ENCODE peak calls at places on chromosomes 6 and 20, in seven cellular contexts. G is GM12878, Q is SK-N-SH, M is H1, I is GM12891, X is K562, H is HepG2. V is an unnamed sample.

GRCh38 chr6:39801456-39802251 is 9.5 kb downstream of the DAAM2 start:
- DNase-seq in G (no peak), Q (no peak), M (no peak), I (no peak), X (no peak), H (peak; percentile 78), V (no peak)

GRCh38 chr6:56746767-56747504 is 104.2 kb upstream of the DST start:
- DNase-seq in G (no peak), Q (no peak), M (no peak), I (no peak), X (no peak), H (no peak), V (no peak)

GRCh38 chr20:17878069-17878911 is 90.3 kb downstream of the SNX5 start:
- DNase-seq in G (no peak), Q (no peak), M (no peak), I (no peak), X (no peak), H (no peak), V (no peak)

GRCh38 chr6:14787274-14787673 is 458.6 kb upstream of the JARID2 start:
- DNase-seq in G (no peak), Q (no peak), M (no peak), I (no peak), X (no peak), H (no peak), V (no peak)

GRCh38 chr6:85484941-85485340 is 35.1 kb downstream of the NT5E start:
- DNase-seq in G (no peak), Q (no peak), M (no peak), I (no peak), X (no peak), H (no peak), V (no peak)

GRCh38 chr20:53828673-53829085 is 235.0 kb upstream of the ZNF217 start:
- DNase-seq in G (no peak), Q (no peak), M (no peak), I (no peak), X (peak; percentile 37), H (no peak), V (no peak)

GRCh38 chr6:46453221-46453620 is 38.0 kb downstream of the RCAN2 start:
- DNase-seq in G (no peak), Q (no peak), M (no peak), I (no peak), X (no peak), H (no peak), V (no peak)

GRCh38 chr20:18712877-18713276 is 100.7 kb upstream of the SCP2D1 start:
- DNase-seq in G (no peak), Q (peak; percentile 22), M (no peak), I (no peak), X (no peak), H (no peak), V (no peak)

GRCh38 chr20:47295921-47296426 is 60.5 kb downstream of the ZMYND8 start:
- DNase-seq in G (no peak), Q (no peak), M (no peak), I (no peak), X (no peak), H (no peak), V (no peak)

GRCh38 chr20:53097371-53097770 is 125.2 kb downstream of the TSHZ2 start:
- DNase-seq in G (no peak), Q (peak; percentile 16), M (no peak), I (no peak), X (no peak), H (no peak), V (no peak)

GRCh38 chr20:7094438-7094997 is 327.0 kb downstream of the BMP2 start:
- DNase-seq in G (no peak), Q (peak; percentile 22), M (no peak), I (no peak), X (peak; percentile 36), H (peak; percentile 43), V (no peak)

GRCh38 chr6:159720708-159721107 is 6.6 kb upstream of the WTAP start:
- DNase-seq in G (no peak), Q (peak; percentile 25), M (no peak), I (peak; percentile 8), X (peak; percentile 51), H (peak; percentile 82), V (no peak)

GRCh38 chr20:5205348-5206210 is 78.8 kb downstream of the CDS2 start:
- DNase-seq in G (no peak), Q (peak; percentile 83), M (peak; percentile 53), I (peak; percentile 62), X (peak; percentile 77), H (peak; percentile 80), V (peak; percentile 49)

GRCh38 chr6:168129292-168130167 is 50.5 kb upstream of the FRMD1 start:
- DNase-seq in G (no peak), Q (no peak), M (no peak), I (no peak), X (no peak), H (no peak), V (no peak)

GRCh38 chr6:139577124-139577800 is 202.8 kb upstream of the CITED2 start:
- DNase-seq in G (no peak), Q (no peak), M (no peak), I (no peak), X (no peak), H (no peak), V (no peak)

GRCh38 chr20:9503530-9504251 is 10.7 kb upstream of the LAMP5 start:
- DNase-seq in G (no peak), Q (no peak), M (no peak), I (no peak), X (no peak), H (no peak), V (no peak)

GRCh38 chr20:63693975-63694595 is 2.4 kb upstream of the TNFRSF6B start:
- DNase-seq in G (no peak), Q (peak; percentile 30), M (no peak), I (no peak), X (no peak), H (no peak), V (no peak)

GRCh38 chr6:53493635-53494025 is 51.3 kb downstream of the GCLC start:
- DNase-seq in G (no peak), Q (no peak), M (no peak), I (no peak), X (no peak), H (no peak), V (no peak)

GRCh38 chr6:45818655-45819054 is 197.0 kb downstream of the CLIC5 start:
- DNase-seq in G (no peak), Q (no peak), M (no peak), I (no peak), X (no peak), H (no peak), V (no peak)

GRCh38 chr6:137808191-137808590 is 58.9 kb upstream of the TNFAIP3 start:
- DNase-seq in G (no peak), Q (no peak), M (no peak), I (no peak), X (no peak), H (peak; percentile 61), V (no peak)

DNA sequence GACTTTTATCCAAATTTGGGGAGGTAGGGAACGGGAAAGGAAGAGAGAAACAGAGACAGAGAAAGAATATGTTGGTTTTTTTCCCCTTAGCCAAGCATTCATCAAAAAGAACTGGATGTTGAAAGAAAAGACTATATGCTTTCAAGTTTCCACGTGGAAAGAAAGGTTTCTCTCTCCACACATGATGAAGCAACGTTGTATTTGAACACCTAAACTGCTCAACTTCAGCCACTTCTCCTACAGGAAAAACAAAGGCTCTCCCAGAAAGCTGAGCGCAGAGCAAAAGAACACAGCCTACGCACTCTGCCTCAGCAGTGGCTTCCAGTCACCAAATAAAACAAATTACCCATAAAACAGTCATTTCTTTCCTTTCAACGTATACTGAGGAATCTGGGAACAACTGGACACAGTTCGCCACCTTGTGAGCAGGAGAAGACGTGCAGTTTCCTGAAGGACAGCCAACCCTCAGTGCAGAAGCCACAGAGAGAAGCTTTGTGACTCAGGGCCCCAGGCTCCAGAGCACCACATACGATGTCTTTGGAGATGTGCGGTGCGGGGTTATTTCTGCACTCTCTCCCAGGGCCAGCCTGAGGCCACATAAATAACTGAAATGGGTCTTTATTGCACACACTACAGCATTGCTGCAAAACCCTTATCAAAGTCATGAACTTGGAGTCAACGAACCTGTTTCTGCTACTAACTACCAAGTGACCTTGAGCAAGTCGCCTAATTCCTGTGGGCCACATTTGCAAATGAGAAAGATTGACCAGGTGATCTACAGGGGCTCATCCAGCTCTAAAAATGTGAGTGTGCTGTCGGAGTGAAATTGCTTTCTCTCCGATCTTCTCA is 10.1 kb downstream of the IL17F start:
- DNase-seq in G (no peak), Q (peak; percentile 53), M (peak; percentile 25), I (no peak), X (peak; percentile 22), H (peak; percentile 68), V (no peak)
- TF ChIP-seq TAF1 in G (no peak), Q (no peak), M (no peak), I (no peak), X (no peak), H (no peak), V (no peak)

GRCh38 chr6:37546141-37546871 is 46.6 kb upstream of the CCDC167 start:
- DNase-seq in G (no peak), Q (no peak), M (no peak), I (no peak), X (peak; percentile 29), H (no peak), V (no peak)
- TF ChIP-seq TAF1 in G (no peak), Q (no peak), M (no peak), I (no peak), X (no peak), H (no peak), V (no peak)

GRCh38 chr20:24795444-24795843 is 153.6 kb upstream of the CST7 start:
- DNase-seq in G (no peak), Q (no peak), M (no peak), I (no peak), X (no peak), H (no peak), V (no peak)
- TF ChIP-seq TAF1 in G (no peak), Q (no peak), M (no peak), I (no peak), X (no peak), H (no peak), V (no peak)

DNA sequence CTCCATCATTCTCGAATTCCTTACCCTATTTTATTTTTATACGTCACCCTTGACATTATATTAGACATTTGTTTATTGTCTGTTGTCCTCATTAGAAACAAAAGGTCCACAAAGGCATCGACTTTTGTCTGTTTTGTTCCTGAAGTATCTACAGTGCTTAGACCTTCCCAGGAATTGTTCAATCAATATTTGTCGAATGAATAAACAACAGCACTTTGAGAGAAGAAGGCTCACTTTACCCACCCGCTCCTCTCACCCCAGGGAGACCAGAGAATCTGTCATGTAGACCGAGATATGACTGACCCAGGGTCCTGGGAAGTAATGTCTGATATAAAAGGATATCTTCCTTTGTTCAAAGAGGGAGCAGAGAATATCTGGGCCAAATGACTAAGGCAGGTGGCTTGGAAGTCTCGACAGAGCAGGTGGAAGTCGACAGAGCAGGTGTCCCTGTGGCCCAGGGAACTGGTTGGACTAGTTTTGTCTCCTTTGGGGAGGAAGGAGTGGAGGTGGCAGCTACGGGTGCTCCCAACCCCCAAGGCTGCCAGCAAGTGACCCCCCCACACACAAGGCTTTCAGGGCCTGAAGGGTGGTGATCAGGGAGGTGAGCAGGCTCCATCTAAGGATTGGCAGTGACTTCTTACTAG is 14.8 kb upstream of the CHMP4B start:
- DNase-seq in G (no peak), Q (no peak), M (no peak), I (no peak), X (no peak), H (no peak), V (no peak)
- TF ChIP-seq TAF1 in G (no peak), Q (no peak), M (no peak), I (no peak), X (no peak), H (no peak), V (no peak)